ENCODE peak calls at places on chromosomes 5 and 9, in nine cellular contexts. M, U, K, F, W, T, X, I and L are unnamed samples.

GRCh38 chr5:1202026-1202797 is 817 bp downstream of the SLC6A19 start:
- DNase-seq in M (no peak), U (no peak), K (no peak), F (no peak), W (no peak), T (no peak), X (no peak), I (no peak), L (peak)

GRCh38 chr5:73718762-73719161 is 92.8 kb downstream of the ARHGEF28 start:
- DNase-seq in M (no peak), U (no peak), K (no peak), F (no peak), W (no peak), T (no peak), X (no peak), I (no peak), L (no peak)

GRCh38 chr5:38340961-38341500 is 82.7 kb downstream of the EGFLAM start:
- DNase-seq in M (no peak), U (no peak), K (no peak), F (no peak), W (no peak), T (no peak), X (no peak), I (no peak), L (no peak)

GRCh38 chr5:79878131-79878630 is 112.9 kb downstream of the MTX3 start:
- DNase-seq in M (no peak), U (no peak), K (no peak), F (no peak), W (no peak), T (no peak), X (no peak), I (no peak), L (no peak)

GRCh38 chr5:146890733-146891440 is 12.3 kb upstream of the PPP2R2B start:
- DNase-seq in M (no peak), U (no peak), K (no peak), F (no peak), W (no peak), T (peak), X (no peak), I (no peak), L (no peak)

GRCh38 chr9:30116673-30117217 is 2267.7 kb upstream of the ACO1 start:
- DNase-seq in M (no peak), U (no peak), K (no peak), F (no peak), W (no peak), T (no peak), X (no peak), I (no peak), L (no peak)

GRCh38 chr5:94945656-94946055 is 327.2 kb downstream of the SLF1 start:
- DNase-seq in M (no peak), U (no peak), K (no peak), F (no peak), W (no peak), T (no peak), X (peak), I (no peak), L (no peak)

GRCh38 chr9:137372693-137373610 is 50.0 kb downstream of the EXD3 start:
- DNase-seq in M (no peak), U (no peak), K (no peak), F (peak), W (no peak), T (no peak), X (no peak), I (no peak), L (no peak)

GRCh38 chr5:162529886-162530285 is 462.3 kb downstream of the GABRG2 start:
- DNase-seq in M (no peak), U (no peak), K (no peak), F (no peak), W (no peak), T (no peak), X (no peak), I (no peak), L (no peak)

GRCh38 chr9:127780126-127780885 is 1.8 kb upstream of the SH2D3C start:
- DNase-seq in M (no peak), U (no peak), K (no peak), F (no peak), W (peak), T (no peak), X (no peak), I (peak), L (no peak)

DNA sequence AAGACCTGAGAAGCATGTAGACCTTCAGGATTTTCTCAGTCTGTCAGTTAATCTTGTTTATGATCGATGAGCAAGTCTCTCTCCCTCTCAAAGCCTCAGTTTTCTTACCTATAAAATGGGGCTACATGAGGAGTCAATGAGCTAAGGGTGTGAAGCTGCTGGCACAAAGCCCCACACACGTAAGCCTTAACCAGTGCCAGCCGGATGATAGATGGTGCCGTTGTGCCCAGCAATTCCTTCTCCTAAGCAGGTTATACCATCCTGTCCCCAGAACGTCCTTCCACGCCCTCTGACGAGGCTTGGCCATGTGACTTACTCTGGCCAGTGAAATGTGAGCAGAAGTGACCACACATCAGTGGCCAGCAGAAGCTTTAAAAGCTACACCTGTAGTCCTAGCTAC is 179.0 kb downstream of the C9orf50 start:
- DNase-seq in M (no peak), U (no peak), K (no peak), F (no peak), W (no peak), T (no peak), X (peak), I (no peak), L (no peak)
- H3K27ac ChIP-seq in M (no peak), U (no peak), K (no peak), F (no peak), W (no peak), T (no peak), X (no peak), I (no peak), L (no peak)

GRCh38 chr9:99588747-99589146 is 232.9 kb upstream of the NR4A3 start:
- DNase-seq in M (no peak), U (peak), K (no peak), F (no peak), W (no peak), T (no peak), X (no peak), I (no peak), L (no peak)
- H3K27ac ChIP-seq in M (no peak), U (no peak), K (no peak), F (no peak), W (no peak), T (no peak), X (no peak), I (no peak), L (no peak)

GRCh38 chr9:110105107-110105506 is 102.9 kb downstream of the C9orf152 start:
- DNase-seq in M (no peak), U (no peak), K (no peak), F (no peak), W (no peak), T (peak), X (no peak), I (no peak), L (no peak)
- H3K27ac ChIP-seq in M (no peak), U (peak), K (no peak), F (no peak), W (no peak), T (peak), X (peak), I (no peak), L (no peak)

GRCh38 chr9:120435066-120435465 is 144.9 kb downstream of the CDK5RAP2 start:
- DNase-seq in M (peak), U (no peak), K (no peak), F (no peak), W (no peak), T (peak), X (no peak), I (no peak), L (no peak)
- H3K27ac ChIP-seq in M (peak), U (no peak), K (no peak), F (no peak), W (no peak), T (peak), X (no peak), I (no peak), L (no peak)